ENCODE peak calls at places on chromosomes 2 and 18, in eight cellular contexts. S is Peyer's patch, R is esophagus squamous epithelium, H is prostate gland, L is HFF-Myc, I is endothelial cell of umbilical vein, F is heart left ventricle, J is AG10803. B is an unnamed sample.
A peak's percentile ranks its signal among the peaks of the same experiment; 100 is the strongest.

GRCh38 chr2:121804340-121804739 is 48.9 kb downstream of the TSN start:
- DNase-seq in S (no peak), R (no peak), H (no peak), L (no peak), I (peak; percentile 53), F (no peak), J (peak; percentile 1), B (no peak)

GRCh38 chr18:60019463-60019840 is 119.7 kb downstream of the PMAIP1 start:
- DNase-seq in S (no peak), R (no peak), H (no peak), L (peak; percentile 29), I (no peak), F (no peak), J (peak; percentile 90), B (no peak)

GRCh38 chr2:196482119-196483065 is 157.1 kb upstream of the CCDC150 start:
- DNase-seq in S (no peak), R (no peak), H (no peak), L (no peak), I (no peak), F (peak; percentile 29), J (peak; percentile 65), B (no peak)

GRCh38 chr2:147469471-147469870 is 375.4 kb upstream of the ACVR2A start:
- DNase-seq in S (no peak), R (no peak), H (no peak), L (no peak), I (no peak), F (no peak), J (no peak), B (no peak)

GRCh38 chr2:25341753-25342371 is at the start of gene DNMT3A:
- DNase-seq in S (peak; percentile 78), R (no peak), H (peak; percentile 67), L (no peak), I (peak; percentile 34), F (peak; percentile 86), J (peak; percentile 60), B (peak; percentile 76)

GRCh38 chr2:65040414-65041261 is 15.6 kb upstream of the CEP68 start:
- DNase-seq in S (peak; percentile 79), R (peak; percentile 8), H (peak; percentile 89), L (peak; percentile 59), I (peak; percentile 83), F (peak; percentile 88), J (peak; percentile 85), B (peak; percentile 83)

GRCh38 chr2:96554293-96555145 is 18.0 kb downstream of the ARID5A start:
- DNase-seq in S (peak; percentile 75), R (no peak), H (peak; percentile 57), L (no peak), I (peak; percentile 65), F (peak; percentile 76), J (peak; percentile 62), B (peak; percentile 83)

GRCh38 chr2:235042576-235043515 is 91.0 kb downstream of the SH3BP4 start:
- DNase-seq in S (no peak), R (no peak), H (no peak), L (no peak), I (no peak), F (no peak), J (no peak), B (no peak)

GRCh38 chr2:16861154-16861929 is 195.7 kb upstream of the CYRIA start:
- DNase-seq in S (no peak), R (no peak), H (no peak), L (no peak), I (no peak), F (no peak), J (no peak), B (no peak)

GRCh38 chr2:66334237-66335054 is 100.5 kb upstream of the MEIS1 start:
- DNase-seq in S (no peak), R (no peak), H (no peak), L (no peak), I (no peak), F (no peak), J (peak; percentile 9), B (no peak)

GRCh38 chr2:150672311-150672710 is 184.8 kb upstream of the RND3 start:
- DNase-seq in S (no peak), R (no peak), H (no peak), L (no peak), I (no peak), F (no peak), J (peak; percentile 9), B (no peak)

GRCh38 chr2:101587251-101587650 is 110.3 kb upstream of the MAP4K4 start:
- DNase-seq in S (no peak), R (no peak), H (no peak), L (no peak), I (no peak), F (no peak), J (no peak), B (no peak)

GRCh38 chr2:16332681-16333519 is 332.7 kb downstream of the CYRIA start:
- DNase-seq in S (no peak), R (no peak), H (no peak), L (no peak), I (no peak), F (no peak), J (no peak), B (no peak)

GRCh38 chr18:61840324-61840723 is 52.5 kb downstream of the RNF152 start:
- DNase-seq in S (no peak), R (no peak), H (no peak), L (no peak), I (no peak), F (no peak), J (no peak), B (no peak)

GRCh38 chr2:43075054-43075593 is 151.3 kb downstream of the ZFP36L2 start:
- DNase-seq in S (peak; percentile 60), R (no peak), H (peak; percentile 81), L (peak; percentile 97), I (peak; percentile 97), F (peak; percentile 86), J (peak; percentile 98), B (no peak)

GRCh38 chr2:74759991-74760390 is 73.9 kb upstream of the HK2 start:
- DNase-seq in S (no peak), R (no peak), H (no peak), L (no peak), I (no peak), F (no peak), J (no peak), B (no peak)

GRCh38 chr2:24076849-24077534 is 866 bp upstream of the SF3B6 start:
- DNase-seq in S (no peak), R (no peak), H (no peak), L (no peak), I (peak; percentile 30), F (no peak), J (peak; percentile 16), B (no peak)

GRCh38 chr2:207283356-207283755 is 117.6 kb upstream of the KLF7 start:
- DNase-seq in S (no peak), R (no peak), H (no peak), L (no peak), I (peak; percentile 77), F (peak; percentile 47), J (no peak), B (no peak)

GRCh38 chr2:207133862-207134519 is 31.8 kb downstream of the KLF7 start:
- DNase-seq in S (no peak), R (no peak), H (peak; percentile 31), L (peak; percentile 75), I (peak; percentile 86), F (peak; percentile 83), J (peak; percentile 87), B (no peak)

GRCh38 chr2:180656455-180656847 is 324.0 kb upstream of the UBE2E3 start:
- DNase-seq in S (no peak), R (no peak), H (no peak), L (no peak), I (no peak), F (no peak), J (peak; percentile 59), B (no peak)

GRCh38 chr2:41934323-41935003 is 113.4 kb upstream of the PKDCC start:
- DNase-seq in S (no peak), R (no peak), H (no peak), L (no peak), I (no peak), F (no peak), J (no peak), B (no peak)
- H3K4me3 ChIP-seq in S (no peak overlapping the region), R (no peak overlapping the region), H (no peak overlapping the region), L (no peak overlapping the region), I (no peak overlapping the region), F (no peak overlapping the region), J (no peak overlapping the region), B (no peak overlapping the region)

GRCh38 chr2:1378456-1379150 is 34.7 kb upstream of the TPO start:
- DNase-seq in S (no peak), R (no peak), H (no peak), L (no peak), I (no peak), F (no peak), J (no peak), B (no peak)

GRCh38 chr2:1373794-1374193 is 39.5 kb upstream of the TPO start:
- DNase-seq in S (no peak), R (no peak), H (no peak), L (no peak), I (no peak), F (peak; percentile 33), J (no peak), B (no peak)

GRCh38 chr2:1371066-1371465 is 42.2 kb upstream of the TPO start:
- DNase-seq in S (no peak), R (no peak), H (no peak), L (no peak), I (no peak), F (no peak), J (no peak), B (no peak)

GRCh38 chr2:1377473-1377872 is 35.8 kb upstream of the TPO start:
- DNase-seq in S (no peak), R (no peak), H (no peak), L (no peak), I (no peak), F (no peak), J (no peak), B (no peak)

GRCh38 chr2:1374281-1374680 is 39.0 kb upstream of the TPO start:
- DNase-seq in S (no peak), R (no peak), H (no peak), L (no peak), I (no peak), F (no peak), J (no peak), B (no peak)
- H3K4me3 ChIP-seq in S (no peak overlapping the region), R (peak overlapping the region; percentile 16), H (no peak overlapping the region), L (no peak overlapping the region), I (no peak overlapping the region), F (peak overlapping the region; percentile 36), J (no peak overlapping the region), B (no peak overlapping the region)

DNA sequence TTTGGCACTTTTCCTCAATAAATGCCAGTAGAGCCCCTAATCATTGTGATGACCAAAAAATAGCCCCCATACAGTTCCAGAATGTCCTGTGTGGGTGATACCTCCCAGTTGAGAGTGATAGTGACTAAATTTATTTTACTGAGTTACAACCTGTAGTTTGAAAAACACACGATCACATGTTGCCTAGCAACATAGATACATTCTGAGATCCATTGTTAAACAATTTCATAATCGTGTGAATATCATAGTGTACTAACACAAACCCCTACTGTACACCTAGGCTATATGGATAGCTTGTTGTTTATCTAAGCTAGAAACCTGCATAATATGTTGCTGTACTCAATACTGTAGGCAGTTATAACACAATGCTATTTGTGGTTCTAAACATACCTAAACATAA is 30.6 kb downstream of the KCMF1 start:
- DNase-seq in S (no peak), R (no peak), H (no peak), L (no peak), I (no peak), F (no peak), J (no peak), B (no peak)
- H3K4me3 ChIP-seq in S (no peak overlapping the region), R (no peak overlapping the region), H (no peak overlapping the region), L (no peak overlapping the region), I (no peak overlapping the region), F (no peak overlapping the region), J (no peak overlapping the region), B (no peak overlapping the region)

GRCh38 chr18:56407631-56408030 is 230.8 kb downstream of the TXNL1 start:
- DNase-seq in S (no peak), R (no peak), H (no peak), L (no peak), I (no peak), F (no peak), J (no peak), B (no peak)

GRCh38 chr18:56402872-56403516 is 235.4 kb downstream of the TXNL1 start:
- DNase-seq in S (no peak), R (no peak), H (no peak), L (peak; percentile 60), I (peak; percentile 45), F (peak; percentile 28), J (peak; percentile 94), B (no peak)
- H3K4me3 ChIP-seq in S (no peak overlapping the region), R (no peak overlapping the region), H (no peak overlapping the region), L (no peak overlapping the region), I (no peak overlapping the region), F (no peak overlapping the region), J (peak overlapping the region; percentile 8), B (no peak overlapping the region)